ENCODE peak calls at places on chromosome 17, in four cellular contexts. G, B, C and W are unnamed samples.

GRCh38 chr17:50529849-50530248 is 2.7 kb upstream of the EPN3 start:
- DNase-seq in G (no peak), B (no peak), C (no peak), W (no peak)

GRCh38 chr17:67386965-67387551 is 10.0 kb downstream of the PITPNC1 start:
- DNase-seq in G (peak), B (peak), C (no peak), W (peak)

GRCh38 chr17:65297384-65297783 is 160.2 kb downstream of the RGS9 start:
- DNase-seq in G (no peak), B (no peak), C (no peak), W (peak)

GRCh38 chr17:39461911-39462641 is 790 bp downstream of the CDK12 start:
- DNase-seq in G (peak), B (no peak), C (peak), W (peak)

GRCh38 chr17:50514936-50515702 is 6.9 kb downstream of the MYCBPAP start:
- DNase-seq in G (no peak), B (no peak), C (no peak), W (no peak)

GRCh38 chr17:50768348-50768761 is 1.0 kb upstream of the ANKRD40CL start:
- DNase-seq in G (peak), B (no peak), C (no peak), W (no peak)

GRCh38 chr17:35630530-35631148 is 43.5 kb downstream of the AP2B1 start:
- DNase-seq in G (no peak), B (no peak), C (no peak), W (no peak)

GRCh38 chr17:76569607-76570279 is 15.9 kb downstream of the ST6GALNAC2 start:
- DNase-seq in G (peak), B (no peak), C (no peak), W (no peak)

GRCh38 chr17:42266918-42267766 is 9.0 kb downstream of the STAT5B start:
- DNase-seq in G (no peak), B (no peak), C (no peak), W (no peak)

GRCh38 chr17:3576970-3577369 is 19.4 kb upstream of the TRPV3 start:
- DNase-seq in G (no peak), B (no peak), C (no peak), W (no peak)

GRCh38 chr17:65463242-65463641 is 98.2 kb downstream of the AXIN2 start:
- DNase-seq in G (no peak), B (no peak), C (no peak), W (no peak)

GRCh38 chr17:51015145-51015558 is 105.5 kb downstream of the SPAG9 start:
- DNase-seq in G (no peak), B (no peak), C (peak), W (peak)

GRCh38 chr17:21495281-21495680 is 119.1 kb downstream of the KCNJ12 start:
- DNase-seq in G (no peak), B (no peak), C (no peak), W (no peak)

GRCh38 chr17:32878211-32878610 is 1.3 kb upstream of the MYO1D start:
- DNase-seq in G (no peak), B (no peak), C (no peak), W (no peak)

GRCh38 chr17:1089915-1090314 is 89.9 kb downstream of the ABR start:
- DNase-seq in G (no peak), B (no peak), C (no peak), W (no peak)

GRCh38 chr17:2433696-2434095 is 32.8 kb upstream of the MNT start:
- DNase-seq in G (peak), B (no peak), C (no peak), W (no peak)

GRCh38 chr17:20791626-20792025 is 212.1 kb downstream of the CDRT15L2 start:
- DNase-seq in G (no peak), B (no peak), C (no peak), W (no peak)

GRCh38 chr17:47276868-47277267 is 23.2 kb downstream of the ITGB3 start:
- DNase-seq in G (peak), B (no peak), C (peak), W (no peak)

GRCh38 chr17:80082403-80083135 is 18.8 kb upstream of the GAA start:
- DNase-seq in G (peak), B (peak), C (peak), W (peak)

GRCh38 chr17:47670064-47670463 is 20.3 kb downstream of the KPNB1 start:
- DNase-seq in G (no peak), B (no peak), C (no peak), W (no peak)

GRCh38 chr17:13107726-13108235 is 90.0 kb upstream of the ELAC2 start:
- DNase-seq in G (no peak), B (no peak), C (no peak), W (no peak)

GRCh38 chr17:8025176-8025911 is 13.5 kb upstream of the ALOX15B start:
- DNase-seq in G (no peak), B (no peak), C (no peak), W (no peak)

GRCh38 chr17:12041316-12041715 is 20.6 kb downstream of the MAP2K4 start:
- DNase-seq in G (no peak), B (no peak), C (no peak), W (no peak)

GRCh38 chr17:57762375-57762916 is 17.3 kb upstream of the CCDC182 start:
- DNase-seq in G (no peak), B (no peak), C (no peak), W (no peak)

GRCh38 chr17:82863941-82864720 is 24.3 kb upstream of the ZNF750 start:
- DNase-seq in G (no peak), B (no peak), C (peak), W (no peak)

GRCh38 chr17:82937411-82938371 is 97.9 kb upstream of the ZNF750 start:
- DNase-seq in G (no peak), B (no peak), C (no peak), W (no peak)